ENCODE peak calls at places on chromosomes 2 and 18, in eight cellular contexts. One of them, this sample, is unnamed.

GRCh38 chr2:118371500-118371899 is 283.2 kb downstream of the INSIG2 start:
- DNase-seq in K562: no peak
- DNase-seq in foreskin fibroblast: peak
- DNase-seq in A549: peak
- DNase-seq in AG09309: peak
- DNase-seq in AG04450: peak
- DNase-seq in astrocyte of the spinal cord: peak
- DNase-seq in heart left ventricle: no peak
- DNase-seq in this sample: no peak

GRCh38 chr2:197233473-197233872 is 77.1 kb downstream of the ANKRD44 start:
- DNase-seq in AG09309: no peak
- DNase-seq in heart left ventricle: no peak
- DNase-seq in astrocyte of the spinal cord: no peak
- DNase-seq in A549: no peak
- DNase-seq in foreskin fibroblast: no peak
- DNase-seq in AG04450: no peak
- DNase-seq in K562: no peak
- DNase-seq in this sample: no peak

GRCh38 chr2:45072862-45073237 is 63.6 kb upstream of the SIX2 start:
- DNase-seq in K562: no peak
- DNase-seq in AG04450: no peak
- DNase-seq in foreskin fibroblast: no peak
- DNase-seq in AG09309: no peak
- DNase-seq in astrocyte of the spinal cord: no peak
- DNase-seq in heart left ventricle: no peak
- DNase-seq in A549: no peak
- DNase-seq in this sample: no peak

GRCh38 chr18:49898421-49898820 is 85.1 kb upstream of the ACAA2 start:
- DNase-seq in astrocyte of the spinal cord: peak
- DNase-seq in K562: peak
- DNase-seq in AG09309: peak
- DNase-seq in A549: peak
- DNase-seq in foreskin fibroblast: peak
- DNase-seq in heart left ventricle: peak
- DNase-seq in AG04450: peak
- DNase-seq in this sample: no peak

GRCh38 chr2:233638836-233639235 is 2.6 kb downstream of the UGT1A10 start:
- DNase-seq in heart left ventricle: no peak
- DNase-seq in A549: no peak
- DNase-seq in AG09309: no peak
- DNase-seq in AG04450: no peak
- DNase-seq in foreskin fibroblast: no peak
- DNase-seq in K562: no peak
- DNase-seq in astrocyte of the spinal cord: no peak
- DNase-seq in this sample: no peak

GRCh38 chr2:237184192-237184922 is 98.7 kb downstream of the COPS8 start:
- DNase-seq in AG04450: peak
- DNase-seq in A549: peak
- DNase-seq in astrocyte of the spinal cord: peak
- DNase-seq in K562: no peak
- DNase-seq in foreskin fibroblast: peak
- DNase-seq in heart left ventricle: no peak
- DNase-seq in AG09309: no peak
- DNase-seq in this sample: no peak

GRCh38 chr2:62724886-62725711 is 19.6 kb downstream of the EHBP1 start:
- DNase-seq in A549: peak
- DNase-seq in AG04450: no peak
- DNase-seq in heart left ventricle: no peak
- DNase-seq in foreskin fibroblast: no peak
- DNase-seq in K562: peak
- DNase-seq in AG09309: no peak
- DNase-seq in astrocyte of the spinal cord: no peak
- DNase-seq in this sample: no peak

GRCh38 chr2:142218471-142218870 is 87.7 kb upstream of the LRP1B start:
- DNase-seq in A549: peak
- DNase-seq in astrocyte of the spinal cord: peak
- DNase-seq in heart left ventricle: no peak
- DNase-seq in K562: no peak
- DNase-seq in AG04450: no peak
- DNase-seq in AG09309: no peak
- DNase-seq in foreskin fibroblast: peak
- DNase-seq in this sample: no peak

GRCh38 chr2:239263937-239264837 is 136.6 kb downstream of the HDAC4 start:
- DNase-seq in K562: no peak
- DNase-seq in heart left ventricle: no peak
- DNase-seq in astrocyte of the spinal cord: peak
- DNase-seq in foreskin fibroblast: no peak
- DNase-seq in A549: no peak
- DNase-seq in AG09309: no peak
- DNase-seq in AG04450: no peak
- DNase-seq in this sample: no peak

GRCh38 chr2:121570665-121571055 is 40.0 kb downstream of the RNU4ATAC start:
- DNase-seq in A549: no peak
- DNase-seq in heart left ventricle: no peak
- DNase-seq in foreskin fibroblast: no peak
- DNase-seq in astrocyte of the spinal cord: no peak
- DNase-seq in K562: no peak
- DNase-seq in AG09309: no peak
- DNase-seq in AG04450: no peak
- DNase-seq in this sample: no peak

GRCh38 chr2:1672738-1673137 is 71.6 kb downstream of the PXDN start:
- DNase-seq in heart left ventricle: no peak
- DNase-seq in astrocyte of the spinal cord: no peak
- DNase-seq in AG09309: no peak
- DNase-seq in foreskin fibroblast: no peak
- DNase-seq in AG04450: no peak
- DNase-seq in A549: no peak
- DNase-seq in K562: no peak
- DNase-seq in this sample: no peak

GRCh38 chr2:216163518-216163917 is 54.4 kb downstream of the XRCC5 start:
- DNase-seq in astrocyte of the spinal cord: peak
- DNase-seq in foreskin fibroblast: no peak
- DNase-seq in AG09309: no peak
- DNase-seq in AG04450: peak
- DNase-seq in heart left ventricle: peak
- DNase-seq in A549: no peak
- DNase-seq in K562: no peak
- DNase-seq in this sample: no peak

GRCh38 chr2:147554708-147555107 is 290.1 kb upstream of the ACVR2A start:
- DNase-seq in AG04450: no peak
- DNase-seq in K562: no peak
- DNase-seq in heart left ventricle: peak
- DNase-seq in AG09309: no peak
- DNase-seq in astrocyte of the spinal cord: no peak
- DNase-seq in A549: no peak
- DNase-seq in foreskin fibroblast: no peak
- DNase-seq in this sample: no peak

GRCh38 chr2:190996338-190996946 is 17.5 kb downstream of the STAT1 start:
- DNase-seq in astrocyte of the spinal cord: no peak
- DNase-seq in foreskin fibroblast: no peak
- DNase-seq in AG04450: no peak
- DNase-seq in heart left ventricle: no peak
- DNase-seq in A549: peak
- DNase-seq in K562: peak
- DNase-seq in AG09309: no peak
- DNase-seq in this sample: no peak

GRCh38 chr2:26086155-26086634 is 52.3 kb downstream of the RAB10 start:
- DNase-seq in AG09309: peak
- DNase-seq in heart left ventricle: no peak
- DNase-seq in A549: no peak
- DNase-seq in K562: no peak
- DNase-seq in astrocyte of the spinal cord: peak
- DNase-seq in foreskin fibroblast: peak
- DNase-seq in AG04450: peak
- DNase-seq in this sample: peak

GRCh38 chr2:127721978-127722355 is 20.7 kb downstream of the SFT2D3 start:
- DNase-seq in AG04450: no peak
- DNase-seq in K562: no peak
- DNase-seq in heart left ventricle: no peak
- DNase-seq in A549: no peak
- DNase-seq in foreskin fibroblast: peak
- DNase-seq in astrocyte of the spinal cord: peak
- DNase-seq in AG09309: no peak
- DNase-seq in this sample: no peak

GRCh38 chr2:53424902-53425301 is 342.7 kb upstream of the CHAC2 start:
- DNase-seq in heart left ventricle: no peak
- DNase-seq in A549: no peak
- DNase-seq in AG09309: no peak
- DNase-seq in K562: no peak
- DNase-seq in foreskin fibroblast: no peak
- DNase-seq in astrocyte of the spinal cord: no peak
- DNase-seq in AG04450: no peak
- DNase-seq in this sample: no peak

GRCh38 chr2:43226955-43227829 is 786 bp upstream of the ZFP36L2 start:
- DNase-seq in AG04450: no peak
- DNase-seq in foreskin fibroblast: peak
- DNase-seq in heart left ventricle: peak
- DNase-seq in astrocyte of the spinal cord: peak
- DNase-seq in A549: peak
- DNase-seq in K562: peak
- DNase-seq in AG09309: no peak
- DNase-seq in this sample: no peak
- TF ChIP-seq CTCF in AG04450: no peak
- TF ChIP-seq CTCF in foreskin fibroblast: no peak
- TF ChIP-seq CTCF in heart left ventricle: peak
- TF ChIP-seq CTCF in astrocyte of the spinal cord: no peak
- TF ChIP-seq CTCF in A549: peak
- TF ChIP-seq CTCF in K562: peak
- TF ChIP-seq CTCF in AG09309: peak
- TF ChIP-seq CTCF in this sample: no peak

GRCh38 chr2:33133436-33133835 is 186.7 kb downstream of the LTBP1 start:
- DNase-seq in K562: no peak
- DNase-seq in AG04450: no peak
- DNase-seq in astrocyte of the spinal cord: peak
- DNase-seq in A549: no peak
- DNase-seq in foreskin fibroblast: no peak
- DNase-seq in AG09309: no peak
- DNase-seq in heart left ventricle: peak
- DNase-seq in this sample: no peak

GRCh38 chr2:33136056-33136455 is 189.3 kb downstream of the LTBP1 start:
- DNase-seq in astrocyte of the spinal cord: peak
- DNase-seq in AG04450: no peak
- DNase-seq in foreskin fibroblast: no peak
- DNase-seq in K562: no peak
- DNase-seq in A549: no peak
- DNase-seq in AG09309: no peak
- DNase-seq in heart left ventricle: peak
- DNase-seq in this sample: no peak

GRCh38 chr2:33134764-33135560 is 188.2 kb downstream of the LTBP1 start:
- DNase-seq in A549: no peak
- DNase-seq in AG09309: no peak
- DNase-seq in foreskin fibroblast: no peak
- DNase-seq in AG04450: no peak
- DNase-seq in astrocyte of the spinal cord: no peak
- DNase-seq in heart left ventricle: peak
- DNase-seq in K562: peak
- DNase-seq in this sample: no peak

GRCh38 chr2:33135645-33136044 is 188.9 kb downstream of the LTBP1 start:
- DNase-seq in K562: no peak
- DNase-seq in A549: no peak
- DNase-seq in heart left ventricle: no peak
- DNase-seq in foreskin fibroblast: no peak
- DNase-seq in astrocyte of the spinal cord: no peak
- DNase-seq in AG09309: no peak
- DNase-seq in AG04450: no peak
- DNase-seq in this sample: no peak

DNA sequence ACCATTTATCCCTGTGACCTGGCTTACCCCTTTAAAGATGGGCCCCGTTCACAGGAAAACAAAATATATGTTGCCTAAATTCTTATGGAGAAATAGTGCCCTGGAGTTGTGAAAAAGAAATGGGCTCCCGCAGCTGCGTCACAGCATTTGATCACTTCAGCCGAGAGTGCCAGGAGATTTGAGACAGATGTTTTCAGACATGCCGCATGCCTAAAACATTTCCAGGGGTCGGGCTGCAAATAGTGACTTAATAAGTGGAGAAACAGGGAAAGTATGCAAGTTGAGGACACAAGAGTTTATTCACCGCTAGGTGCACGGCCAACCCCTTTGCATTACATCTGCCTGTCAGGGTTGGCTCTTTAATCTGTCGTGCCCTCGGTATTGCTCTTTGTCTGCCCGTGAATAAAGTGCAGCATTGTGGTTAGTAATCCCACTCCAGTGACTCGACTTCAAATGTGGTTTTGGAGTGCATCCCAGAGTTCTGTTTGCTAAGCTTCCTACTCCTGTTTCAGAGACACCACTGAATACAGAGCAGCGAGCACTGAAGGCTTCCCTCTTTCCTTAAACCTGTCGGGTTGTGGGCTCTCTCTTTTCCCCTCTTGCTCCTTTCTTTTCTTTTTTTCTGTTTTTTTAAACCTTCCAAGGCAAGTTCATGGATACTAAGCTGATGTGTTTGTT is 187.5 kb downstream of the LTBP1 start:
- DNase-seq in AG04450: peak
- DNase-seq in heart left ventricle: peak
- DNase-seq in K562: no peak
- DNase-seq in astrocyte of the spinal cord: peak
- DNase-seq in foreskin fibroblast: peak
- DNase-seq in A549: peak
- DNase-seq in AG09309: peak
- DNase-seq in this sample: peak
- H3K4me3 ChIP-seq in AG04450: peak
- H3K4me3 ChIP-seq in heart left ventricle: peak
- H3K4me3 ChIP-seq in K562: no peak
- H3K4me3 ChIP-seq in astrocyte of the spinal cord: peak
- H3K4me3 ChIP-seq in foreskin fibroblast: peak
- H3K4me3 ChIP-seq in A549: no peak
- H3K4me3 ChIP-seq in AG09309: peak
- H3K4me3 ChIP-seq in this sample: peak

GRCh38 chr2:66034467-66034866 is 400.5 kb upstream of the MEIS1 start:
- DNase-seq in AG09309: no peak
- DNase-seq in K562: no peak
- DNase-seq in A549: no peak
- DNase-seq in AG04450: no peak
- DNase-seq in astrocyte of the spinal cord: no peak
- DNase-seq in foreskin fibroblast: no peak
- DNase-seq in heart left ventricle: no peak
- DNase-seq in this sample: no peak
- TF ChIP-seq CTCF in AG09309: no peak
- TF ChIP-seq CTCF in K562: no peak
- TF ChIP-seq CTCF in A549: no peak
- TF ChIP-seq CTCF in AG04450: no peak
- TF ChIP-seq CTCF in astrocyte of the spinal cord: no peak
- TF ChIP-seq CTCF in foreskin fibroblast: no peak
- TF ChIP-seq CTCF in heart left ventricle: no peak
- TF ChIP-seq CTCF in this sample: no peak

DNA sequence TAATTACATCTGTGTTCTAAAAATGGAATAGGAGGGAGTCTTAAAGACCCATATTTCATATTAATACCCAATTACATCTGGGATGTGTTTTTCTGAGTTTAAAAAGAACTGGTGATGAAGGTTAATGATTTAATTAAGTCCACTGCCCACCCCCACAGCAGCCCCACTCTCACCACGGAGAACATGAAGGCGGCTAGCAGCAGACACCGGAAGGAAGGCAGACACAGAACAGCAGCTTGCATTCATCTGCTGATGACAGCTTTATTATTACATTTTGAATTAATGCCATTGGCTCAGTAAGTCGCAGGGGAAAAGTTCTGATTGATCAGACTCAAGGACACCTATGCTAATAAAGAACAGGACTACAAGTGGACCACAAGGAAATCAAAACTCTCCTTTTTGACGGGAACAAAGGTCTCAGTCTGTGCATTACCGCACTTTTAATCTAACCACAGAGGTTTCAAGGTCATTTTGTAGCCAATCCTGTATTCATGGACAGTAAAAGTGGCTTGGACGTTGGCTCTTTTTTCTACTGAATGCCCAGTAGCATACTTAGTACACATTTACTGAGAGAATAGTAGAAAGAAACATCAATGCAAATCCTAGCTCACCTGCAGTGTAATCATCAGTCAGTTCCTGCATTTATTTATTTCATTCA is 472.0 kb downstream of the PID1 start:
- DNase-seq in K562: no peak
- DNase-seq in A549: no peak
- DNase-seq in AG04450: no peak
- DNase-seq in heart left ventricle: no peak
- DNase-seq in astrocyte of the spinal cord: no peak
- DNase-seq in foreskin fibroblast: no peak
- DNase-seq in AG09309: no peak
- DNase-seq in this sample: no peak
- H3K4me3 ChIP-seq in K562: no peak
- H3K4me3 ChIP-seq in A549: no peak
- H3K4me3 ChIP-seq in AG04450: no peak
- H3K4me3 ChIP-seq in heart left ventricle: no peak
- H3K4me3 ChIP-seq in astrocyte of the spinal cord: no peak
- H3K4me3 ChIP-seq in foreskin fibroblast: no peak
- H3K4me3 ChIP-seq in AG09309: no peak
- H3K4me3 ChIP-seq in this sample: no peak

This sample was measured in BJ.